ENCODE peak calls at places on chromosomes 5 and 9, in seven cellular contexts. R, V, F, D, P, X and O are unnamed samples. For H3K4me1, the result is how much of the 10 kb centered on the place peaks cover.

GRCh38 chr9:110578896-110579752 is at the start of gene SVEP1:
- DNase-seq in R (peak), V (peak), F (peak), D (no peak), P (no peak), X (peak), O (no peak)

GRCh38 chr5:171422495-171422894 is 3.0 kb downstream of the FGF18 start:
- DNase-seq in R (no peak), V (no peak), F (no peak), D (no peak), P (no peak), X (no peak), O (no peak)

GRCh38 chr9:18926513-18926912 is 106.5 kb downstream of the SAXO1 start:
- DNase-seq in R (no peak), V (no peak), F (no peak), D (no peak), P (no peak), X (no peak), O (no peak)

GRCh38 chr9:69486498-69486897 is 161.5 kb downstream of the ENTREP1 start:
- DNase-seq in R (no peak), V (no peak), F (no peak), D (no peak), P (no peak), X (no peak), O (no peak)

GRCh38 chr5:179595916-179596315 is 27.6 kb downstream of the HNRNPH1 start:
- DNase-seq in R (no peak), V (peak), F (no peak), D (no peak), P (no peak), X (no peak), O (no peak)

GRCh38 chr5:1667648-1668140 is 131.9 kb downstream of the MRPL36 start:
- DNase-seq in R (no peak), V (no peak), F (no peak), D (no peak), P (peak), X (no peak), O (no peak)

GRCh38 chr5:114412509-114413171 is 50.8 kb downstream of the KCNN2 start:
- DNase-seq in R (no peak), V (peak), F (no peak), D (peak), P (no peak), X (no peak), O (no peak)

GRCh38 chr5:40367260-40367659 is 312.5 kb upstream of the PTGER4 start:
- DNase-seq in R (no peak), V (peak), F (no peak), D (no peak), P (no peak), X (no peak), O (no peak)

GRCh38 chr5:150147580-150148407 is 7.9 kb downstream of the PDGFRB start:
- DNase-seq in R (no peak), V (no peak), F (no peak), D (no peak), P (no peak), X (no peak), O (no peak)

GRCh38 chr5:96175090-96175489 is 213.4 kb upstream of the ELL2 start:
- DNase-seq in R (no peak), V (no peak), F (no peak), D (no peak), P (no peak), X (no peak), O (no peak)

GRCh38 chr5:59174248-59174844 is 591.5 kb downstream of the RAB3C start:
- DNase-seq in R (no peak), V (peak), F (no peak), D (peak), P (peak), X (peak), O (peak)

GRCh38 chr9:74762950-74763349 is 124.8 kb downstream of the TRPM6 start:
- DNase-seq in R (no peak), V (no peak), F (no peak), D (no peak), P (no peak), X (no peak), O (no peak)
- TF ChIP-seq CTCF in R (no peak), V (no peak), F (no peak), D (no peak), P (no peak), X (no peak), O (no peak)

DNA sequence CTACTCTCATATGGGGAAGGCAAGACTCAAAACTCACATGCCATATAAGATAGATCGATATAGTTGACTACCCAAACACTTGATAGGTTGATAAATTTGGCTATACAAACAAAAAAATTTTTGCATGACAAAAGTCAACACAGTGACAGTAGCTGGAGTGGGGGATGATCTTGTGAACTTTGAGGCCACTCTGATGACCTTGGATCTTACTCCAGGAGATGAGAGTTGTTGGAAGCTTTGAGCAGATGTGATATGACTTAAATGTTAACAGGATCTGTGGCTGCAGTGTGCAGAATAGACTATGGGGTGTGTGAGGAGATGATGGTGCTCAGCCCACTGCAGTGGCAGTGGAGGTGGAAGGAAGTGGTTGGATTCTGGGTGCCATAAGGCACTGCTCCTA is 101.4 kb downstream of the ZFAND5 start:
- DNase-seq in R (no peak), V (no peak), F (no peak), D (no peak), P (no peak), X (no peak), O (no peak)
- H3K4me1 ChIP-seq in R (under half), V (under half), F (under half), D (under half), P (under half), X (under half), O (under half)

DNA sequence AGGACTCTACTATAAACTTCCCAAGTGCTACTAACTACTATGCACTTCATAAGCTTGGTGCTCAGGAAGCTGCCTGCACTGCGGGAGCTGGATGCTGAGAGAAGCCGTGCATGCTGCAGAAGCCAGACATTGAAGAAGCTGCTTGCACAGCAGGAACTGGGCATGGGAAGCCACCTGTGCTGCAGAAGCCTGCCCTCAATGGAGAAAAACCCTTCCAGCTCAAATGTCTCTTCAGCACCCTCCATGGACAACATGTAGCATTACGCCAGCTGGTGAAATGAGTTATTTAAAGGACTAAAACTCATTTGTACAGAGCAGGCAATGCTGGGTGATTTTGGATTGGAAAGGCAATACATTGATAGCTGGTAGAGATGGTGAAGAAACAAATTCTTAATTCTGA is 247.2 kb downstream of the KIF4B start:
- DNase-seq in R (no peak), V (no peak), F (no peak), D (no peak), P (no peak), X (no peak), O (no peak)
- TF ChIP-seq CTCF in R (peak), V (no peak), F (no peak), D (no peak), P (no peak), X (no peak), O (no peak)

GRCh38 chr9:130849356-130849755 is 14.3 kb downstream of the ABL1 start:
- DNase-seq in R (no peak), V (no peak), F (no peak), D (no peak), P (no peak), X (no peak), O (no peak)

GRCh38 chr9:130845254-130845653 is 10.2 kb downstream of the ABL1 start:
- DNase-seq in R (no peak), V (no peak), F (no peak), D (no peak), P (no peak), X (no peak), O (no peak)

GRCh38 chr9:130845901-130846381 is 10.9 kb downstream of the ABL1 start:
- DNase-seq in R (no peak), V (peak), F (no peak), D (no peak), P (no peak), X (no peak), O (no peak)

GRCh38 chr9:130846487-130847305 is 11.6 kb downstream of the ABL1 start:
- DNase-seq in R (peak), V (peak), F (no peak), D (no peak), P (no peak), X (no peak), O (peak)

DNA sequence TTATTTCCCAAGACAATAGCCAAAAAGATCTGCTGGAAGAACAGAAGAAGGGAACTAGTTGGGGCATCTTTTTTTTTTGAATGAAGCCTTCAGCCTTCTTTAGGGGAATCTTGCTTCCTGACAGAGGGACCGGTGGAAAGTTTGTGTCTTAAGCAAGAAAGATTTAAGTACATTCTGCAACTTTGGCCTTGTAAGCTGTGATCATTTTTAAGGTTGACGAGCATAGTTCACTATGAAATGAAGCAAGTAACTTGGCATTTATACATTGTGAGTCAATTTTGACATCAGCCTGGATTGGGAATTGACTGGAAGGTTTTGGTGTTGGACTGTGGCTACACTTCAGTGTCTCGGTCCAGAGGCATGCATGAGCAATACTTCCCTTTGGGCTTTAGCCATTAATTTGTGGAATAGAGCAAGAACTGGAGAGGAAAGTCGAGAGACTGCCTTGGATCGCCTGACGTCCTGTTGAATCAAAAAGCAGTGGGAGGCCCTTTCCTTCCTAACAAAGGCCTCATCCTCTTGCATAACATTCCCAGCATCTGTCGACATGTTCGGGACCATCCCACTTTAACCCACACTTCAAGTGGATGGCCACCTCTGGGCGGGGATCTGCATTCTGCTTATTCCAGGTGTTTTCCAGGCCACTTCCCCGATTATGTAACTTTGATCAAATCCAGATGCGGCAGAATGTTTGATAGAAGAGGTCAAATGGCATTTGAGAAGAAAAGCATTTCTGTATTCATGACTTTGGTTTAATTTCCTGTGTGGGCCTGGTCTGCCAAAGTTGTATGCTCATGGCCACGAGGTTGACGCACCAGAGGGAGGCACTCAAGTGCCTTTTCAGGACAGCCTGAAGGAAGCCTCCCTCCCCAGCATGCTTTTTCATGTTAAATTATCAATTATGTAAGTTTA is 12.5 kb downstream of the ABL1 start:
- DNase-seq in R (peak), V (peak), F (no peak), D (no peak), P (peak), X (peak), O (peak)
- H3K4me1 ChIP-seq in R (half or more), V (under half), F (half or more), D (under half), P (under half), X (under half), O (under half)